ENCODE peak calls at places on chromosomes 6 and 20, in ten cellular contexts. One of them, this sample, is unnamed.

GRCh38 chr6:101595276-101595675 is 201.8 kb downstream of the GRIK2 start:
- DNase-seq in astrocyte: no peak
- DNase-seq in stomach: no peak
- DNase-seq in glutamatergic neuron: no peak
- DNase-seq in MCF 10A: no peak
- DNase-seq in fibroblast of lung: no peak
- DNase-seq in HCT116: no peak
- DNase-seq in astrocyte of the cerebellum: no peak
- DNase-seq in mammary epithelial cell: no peak
- DNase-seq in PC-3: no peak
- DNase-seq in this sample: no peak

GRCh38 chr6:53492860-53493634 is 51.9 kb downstream of the GCLC start:
- DNase-seq in MCF 10A: peak; percentile 74
- DNase-seq in PC-3: peak; percentile 84
- DNase-seq in astrocyte: peak; percentile 55
- DNase-seq in mammary epithelial cell: peak; percentile 65
- DNase-seq in fibroblast of lung: peak; percentile 77
- DNase-seq in stomach: no peak
- DNase-seq in glutamatergic neuron: no peak
- DNase-seq in HCT116: peak; percentile 34
- DNase-seq in astrocyte of the cerebellum: peak; percentile 41
- DNase-seq in this sample: peak; percentile 70

GRCh38 chr6:141607956-141608355 is 524.8 kb upstream of the GJE1 start:
- DNase-seq in stomach: no peak
- DNase-seq in MCF 10A: no peak
- DNase-seq in astrocyte of the cerebellum: no peak
- DNase-seq in HCT116: no peak
- DNase-seq in fibroblast of lung: no peak
- DNase-seq in mammary epithelial cell: no peak
- DNase-seq in PC-3: no peak
- DNase-seq in astrocyte: no peak
- DNase-seq in glutamatergic neuron: no peak
- DNase-seq in this sample: no peak

GRCh38 chr6:35417979-35418661 is 34.0 kb upstream of the FANCE start:
- DNase-seq in fibroblast of lung: no peak
- DNase-seq in MCF 10A: no peak
- DNase-seq in PC-3: no peak
- DNase-seq in astrocyte: no peak
- DNase-seq in HCT116: no peak
- DNase-seq in stomach: no peak
- DNase-seq in mammary epithelial cell: no peak
- DNase-seq in glutamatergic neuron: no peak
- DNase-seq in astrocyte of the cerebellum: no peak
- DNase-seq in this sample: no peak

GRCh38 chr6:16481680-16482079 is 243.3 kb downstream of the GMPR start:
- DNase-seq in PC-3: no peak
- DNase-seq in glutamatergic neuron: no peak
- DNase-seq in fibroblast of lung: no peak
- DNase-seq in astrocyte: no peak
- DNase-seq in stomach: no peak
- DNase-seq in astrocyte of the cerebellum: no peak
- DNase-seq in HCT116: no peak
- DNase-seq in MCF 10A: no peak
- DNase-seq in mammary epithelial cell: no peak
- DNase-seq in this sample: no peak

GRCh38 chr20:50992733-50993457 is 30.0 kb downstream of the KCNG1 start:
- DNase-seq in HCT116: peak; percentile 93
- DNase-seq in stomach: no peak
- DNase-seq in fibroblast of lung: peak; percentile 76
- DNase-seq in mammary epithelial cell: peak; percentile 79
- DNase-seq in astrocyte: peak; percentile 61
- DNase-seq in MCF 10A: peak; percentile 77
- DNase-seq in PC-3: peak; percentile 98
- DNase-seq in astrocyte of the cerebellum: peak; percentile 35
- DNase-seq in glutamatergic neuron: peak; percentile 57
- DNase-seq in this sample: peak; percentile 83

GRCh38 chr6:112595201-112595600 is 248.1 kb downstream of the RFPL4B start:
- DNase-seq in mammary epithelial cell: no peak
- DNase-seq in HCT116: no peak
- DNase-seq in astrocyte of the cerebellum: peak; percentile 35
- DNase-seq in stomach: no peak
- DNase-seq in fibroblast of lung: no peak
- DNase-seq in glutamatergic neuron: no peak
- DNase-seq in astrocyte: peak; percentile 50
- DNase-seq in MCF 10A: no peak
- DNase-seq in PC-3: peak; percentile 4
- DNase-seq in this sample: no peak

GRCh38 chr6:142702501-142703460 is 242.2 kb downstream of the HIVEP2 start:
- DNase-seq in stomach: no peak
- DNase-seq in astrocyte of the cerebellum: no peak
- DNase-seq in HCT116: no peak
- DNase-seq in astrocyte: no peak
- DNase-seq in PC-3: no peak
- DNase-seq in mammary epithelial cell: peak; percentile 27
- DNase-seq in fibroblast of lung: no peak
- DNase-seq in glutamatergic neuron: no peak
- DNase-seq in MCF 10A: no peak
- DNase-seq in this sample: peak; percentile 61

GRCh38 chr20:14337400-14338171 is at the start of gene FLRT3:
- DNase-seq in HCT116: peak; percentile 83
- DNase-seq in MCF 10A: peak; percentile 97
- DNase-seq in fibroblast of lung: peak; percentile 97
- DNase-seq in astrocyte of the cerebellum: peak; percentile 97
- DNase-seq in stomach: peak; percentile 85
- DNase-seq in PC-3: peak; percentile 97
- DNase-seq in mammary epithelial cell: peak; percentile 98
- DNase-seq in astrocyte: peak; percentile 96
- DNase-seq in glutamatergic neuron: peak; percentile 70
- DNase-seq in this sample: peak; percentile 99

GRCh38 chr6:15960740-15961629 is 167.9 kb upstream of the MYLIP start:
- DNase-seq in glutamatergic neuron: no peak
- DNase-seq in HCT116: no peak
- DNase-seq in MCF 10A: no peak
- DNase-seq in astrocyte: no peak
- DNase-seq in astrocyte of the cerebellum: no peak
- DNase-seq in stomach: no peak
- DNase-seq in fibroblast of lung: no peak
- DNase-seq in PC-3: no peak
- DNase-seq in mammary epithelial cell: no peak
- DNase-seq in this sample: no peak

GRCh38 chr6:91299544-91300491 is 712.9 kb upstream of the MAP3K7 start:
- DNase-seq in PC-3: peak; percentile 9
- DNase-seq in astrocyte: peak; percentile 97
- DNase-seq in glutamatergic neuron: no peak
- DNase-seq in MCF 10A: peak; percentile 63
- DNase-seq in HCT116: no peak
- DNase-seq in fibroblast of lung: peak; percentile 94
- DNase-seq in stomach: no peak
- DNase-seq in mammary epithelial cell: no peak
- DNase-seq in astrocyte of the cerebellum: peak; percentile 99
- DNase-seq in this sample: no peak

GRCh38 chr6:11164717-11165646 is 53.5 kb upstream of the ERVFRD-1 start:
- DNase-seq in PC-3: no peak
- DNase-seq in MCF 10A: no peak
- DNase-seq in fibroblast of lung: no peak
- DNase-seq in glutamatergic neuron: no peak
- DNase-seq in mammary epithelial cell: no peak
- DNase-seq in astrocyte of the cerebellum: no peak
- DNase-seq in astrocyte: no peak
- DNase-seq in stomach: no peak
- DNase-seq in HCT116: no peak
- DNase-seq in this sample: no peak

GRCh38 chr6:81606965-81607381 is 145.5 kb downstream of the TENT5A start:
- DNase-seq in PC-3: peak; percentile 49
- DNase-seq in astrocyte: peak; percentile 81
- DNase-seq in MCF 10A: peak; percentile 27
- DNase-seq in astrocyte of the cerebellum: peak; percentile 6
- DNase-seq in HCT116: no peak
- DNase-seq in mammary epithelial cell: no peak
- DNase-seq in fibroblast of lung: peak; percentile 69
- DNase-seq in stomach: no peak
- DNase-seq in glutamatergic neuron: no peak
- DNase-seq in this sample: no peak

GRCh38 chr6:104322849-104323248 is 536.9 kb downstream of the HACE1 start:
- DNase-seq in fibroblast of lung: no peak
- DNase-seq in mammary epithelial cell: no peak
- DNase-seq in PC-3: no peak
- DNase-seq in stomach: no peak
- DNase-seq in glutamatergic neuron: no peak
- DNase-seq in astrocyte of the cerebellum: no peak
- DNase-seq in HCT116: no peak
- DNase-seq in astrocyte: no peak
- DNase-seq in MCF 10A: no peak
- DNase-seq in this sample: no peak

GRCh38 chr6:157328108-157328692 is 4.9 kb upstream of the TMEM242 start:
- DNase-seq in MCF 10A: peak; percentile 45
- DNase-seq in astrocyte: peak; percentile 26
- DNase-seq in fibroblast of lung: no peak
- DNase-seq in astrocyte of the cerebellum: no peak
- DNase-seq in stomach: no peak
- DNase-seq in PC-3: peak; percentile 63
- DNase-seq in HCT116: no peak
- DNase-seq in mammary epithelial cell: peak; percentile 61
- DNase-seq in glutamatergic neuron: no peak
- DNase-seq in this sample: peak; percentile 66

DNA sequence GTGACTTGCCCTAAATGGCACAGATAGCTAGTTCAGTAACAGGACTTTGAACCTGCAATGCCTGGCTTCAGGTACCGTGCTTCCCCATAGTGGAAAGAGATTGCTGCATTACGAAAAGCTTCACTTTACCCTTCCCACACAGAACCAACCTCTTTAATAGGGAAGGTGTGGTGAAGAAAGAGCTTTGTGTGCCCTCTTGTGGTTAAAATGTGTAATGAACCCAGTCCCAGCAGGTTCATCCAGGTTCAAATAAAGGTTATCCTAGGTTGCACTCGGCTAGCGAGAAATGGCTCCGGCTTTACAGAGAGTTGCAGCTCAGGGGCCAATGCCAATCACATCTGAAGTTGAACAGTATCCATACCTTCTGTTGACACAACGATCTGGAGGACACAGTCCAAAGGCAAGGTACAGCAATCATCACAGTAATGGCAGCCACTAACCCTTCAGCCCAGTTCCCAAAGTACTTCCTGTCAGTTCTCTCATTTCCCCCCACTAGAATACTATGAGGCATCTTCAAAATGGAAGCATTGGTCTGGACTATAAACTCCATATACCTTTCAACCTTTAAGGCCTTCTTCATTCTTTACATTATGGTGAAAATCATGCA is 3.0 kb downstream of the DEFB115 start:
- DNase-seq in HCT116: peak; percentile 33
- DNase-seq in mammary epithelial cell: peak; percentile 8
- DNase-seq in stomach: no peak
- DNase-seq in glutamatergic neuron: no peak
- DNase-seq in astrocyte: no peak
- DNase-seq in MCF 10A: peak; percentile 27
- DNase-seq in astrocyte of the cerebellum: no peak
- DNase-seq in PC-3: peak; percentile 49
- DNase-seq in fibroblast of lung: no peak
- DNase-seq in this sample: peak; percentile 23
- TF ChIP-seq CTCF in HCT116: peak; percentile 75
- TF ChIP-seq CTCF in mammary epithelial cell: peak; percentile 54
- TF ChIP-seq CTCF in stomach: no peak
- TF ChIP-seq CTCF in glutamatergic neuron: peak; percentile 77
- TF ChIP-seq CTCF in astrocyte: peak; percentile 9
- TF ChIP-seq CTCF in MCF 10A: peak; percentile 58
- TF ChIP-seq CTCF in astrocyte of the cerebellum: no peak
- TF ChIP-seq CTCF in PC-3: peak; percentile 70
- TF ChIP-seq CTCF in fibroblast of lung: no peak
- TF ChIP-seq CTCF in this sample: peak; percentile 13

DNA sequence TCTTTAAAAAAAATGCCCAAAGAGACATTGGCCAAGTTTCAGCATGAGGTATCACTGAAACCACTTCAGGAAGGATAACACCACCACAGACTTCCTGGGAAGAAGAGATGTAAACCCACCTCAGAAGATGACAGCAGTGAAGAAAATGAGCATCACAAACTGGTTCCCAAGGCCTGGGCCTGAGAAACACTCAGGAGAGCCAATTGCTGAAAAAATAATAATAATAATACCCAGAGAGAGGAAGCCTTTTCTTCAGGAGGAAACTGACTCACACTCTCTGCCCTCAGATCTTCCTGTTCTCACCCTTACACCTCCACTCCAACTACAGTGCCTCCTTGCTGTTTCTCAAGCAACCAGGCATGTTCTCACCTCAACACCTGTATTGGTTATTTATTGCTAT is 68.1 kb upstream of the MAFB start:
- DNase-seq in fibroblast of lung: no peak
- DNase-seq in HCT116: no peak
- DNase-seq in glutamatergic neuron: no peak
- DNase-seq in mammary epithelial cell: peak; percentile 65
- DNase-seq in MCF 10A: no peak
- DNase-seq in astrocyte of the cerebellum: no peak
- DNase-seq in stomach: no peak
- DNase-seq in PC-3: no peak
- DNase-seq in astrocyte: no peak
- DNase-seq in this sample: peak; percentile 36
- TF ChIP-seq CTCF in fibroblast of lung: no peak
- TF ChIP-seq CTCF in HCT116: no peak
- TF ChIP-seq CTCF in glutamatergic neuron: no peak
- TF ChIP-seq CTCF in mammary epithelial cell: no peak
- TF ChIP-seq CTCF in MCF 10A: no peak
- TF ChIP-seq CTCF in astrocyte of the cerebellum: no peak
- TF ChIP-seq CTCF in stomach: no peak
- TF ChIP-seq CTCF in PC-3: no peak
- TF ChIP-seq CTCF in astrocyte: no peak
- TF ChIP-seq CTCF in this sample: no peak

DNA sequence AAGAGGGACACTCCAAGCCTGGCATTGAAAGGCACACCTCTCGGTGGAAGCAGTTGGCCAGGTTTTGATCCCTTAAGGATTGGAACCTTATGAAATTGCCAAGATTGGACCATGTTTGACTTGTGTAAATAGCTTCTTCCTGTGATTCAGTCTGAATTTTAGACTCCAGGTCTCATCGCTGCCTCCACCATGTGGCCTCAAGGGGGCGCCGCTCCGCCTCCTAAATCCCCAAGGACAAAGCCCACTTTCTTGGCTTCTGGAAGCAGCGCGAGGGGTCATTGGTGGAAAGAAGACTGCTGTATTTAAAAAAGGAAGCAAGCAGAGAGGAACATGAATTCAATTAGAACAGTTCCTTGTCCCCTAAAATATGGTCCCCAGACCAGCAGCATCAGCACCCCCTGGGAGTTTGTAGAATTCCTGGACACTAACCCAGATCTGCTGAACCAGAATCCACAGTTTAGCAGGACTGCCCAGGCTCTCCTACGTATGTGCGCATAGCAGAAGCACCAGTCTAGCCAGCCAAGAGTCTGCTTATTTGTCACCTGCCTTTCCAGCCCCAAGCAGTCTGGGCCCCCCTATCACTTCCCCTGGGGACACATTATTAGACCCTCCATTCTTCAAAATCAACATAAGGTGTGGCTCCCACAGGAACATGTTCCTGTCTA is 108.5 kb downstream of the LY86 start:
- DNase-seq in PC-3: peak; percentile 90
- DNase-seq in fibroblast of lung: peak; percentile 78
- DNase-seq in MCF 10A: peak; percentile 82
- DNase-seq in stomach: peak; percentile 64
- DNase-seq in mammary epithelial cell: peak; percentile 50
- DNase-seq in glutamatergic neuron: peak; percentile 66
- DNase-seq in astrocyte: peak; percentile 46
- DNase-seq in astrocyte of the cerebellum: no peak
- DNase-seq in HCT116: peak; percentile 63
- DNase-seq in this sample: peak; percentile 89
- TF ChIP-seq CTCF in PC-3: peak; percentile 97
- TF ChIP-seq CTCF in fibroblast of lung: peak; percentile 66
- TF ChIP-seq CTCF in MCF 10A: peak; percentile 48
- TF ChIP-seq CTCF in stomach: no peak
- TF ChIP-seq CTCF in mammary epithelial cell: peak; percentile 79
- TF ChIP-seq CTCF in glutamatergic neuron: peak; percentile 79
- TF ChIP-seq CTCF in astrocyte: peak; percentile 86
- TF ChIP-seq CTCF in astrocyte of the cerebellum: peak; percentile 87
- TF ChIP-seq CTCF in HCT116: peak; percentile 98
- TF ChIP-seq CTCF in this sample: peak; percentile 77

GRCh38 chr20:20130399-20130798 is 78.1 kb downstream of the CFAP61 start:
- DNase-seq in astrocyte: no peak
- DNase-seq in astrocyte of the cerebellum: no peak
- DNase-seq in MCF 10A: peak; percentile 38
- DNase-seq in stomach: no peak
- DNase-seq in mammary epithelial cell: peak; percentile 42
- DNase-seq in fibroblast of lung: peak; percentile 2
- DNase-seq in PC-3: peak; percentile 71
- DNase-seq in HCT116: peak; percentile 33
- DNase-seq in glutamatergic neuron: no peak
- DNase-seq in this sample: peak; percentile 50
- TF ChIP-seq CTCF in astrocyte: no peak
- TF ChIP-seq CTCF in astrocyte of the cerebellum: no peak
- TF ChIP-seq CTCF in MCF 10A: peak; percentile 30
- TF ChIP-seq CTCF in stomach: no peak
- TF ChIP-seq CTCF in mammary epithelial cell: peak; percentile 77
- TF ChIP-seq CTCF in fibroblast of lung: peak; percentile 6
- TF ChIP-seq CTCF in PC-3: peak; percentile 84
- TF ChIP-seq CTCF in HCT116: peak; percentile 66
- TF ChIP-seq CTCF in glutamatergic neuron: no peak
- TF ChIP-seq CTCF in this sample: peak; percentile 68

This sample was measured in epithelial cell of esophagus.